ENCODE peak calls at places on chromosomes 13 and 19, in six cellular contexts. O, E, W, R, M and H are unnamed samples.

GRCh38 chr13:45333973-45334922 is 6.7 kb downstream of the TPT1 start:
- DNase-seq in O (no peak), E (no peak), W (no peak), R (peak; percentile 30), M (peak; percentile 21), H (no peak)

GRCh38 chr13:106276876-106277275 is 258.6 kb downstream of the EFNB2 start:
- DNase-seq in O (no peak), E (no peak), W (no peak), R (no peak), M (no peak), H (no peak)

GRCh38 chr13:62250501-62251175 is 835.0 kb upstream of the PCDH20 start:
- DNase-seq in O (peak; percentile 66), E (no peak), W (no peak), R (no peak), M (no peak), H (no peak)

GRCh38 chr19:2648528-2648937 is 54.0 kb downstream of the GNG7 start:
- DNase-seq in O (peak; percentile 82), E (peak; percentile 44), W (peak; percentile 46), R (peak; percentile 57), M (peak; percentile 61), H (no peak)

GRCh38 chr19:19034204-19034624 is 811 bp downstream of the ARMC6 start:
- DNase-seq in O (peak; percentile 58), E (no peak), W (no peak), R (peak; percentile 64), M (peak; percentile 42), H (peak; percentile 12)

GRCh38 chr13:21759503-21759902 is 88.6 kb downstream of the FGF9 start:
- DNase-seq in O (no peak), E (no peak), W (no peak), R (no peak), M (no peak), H (no peak)

GRCh38 chr13:65597839-65598818 is 1632.0 kb downstream of the PCDH9 start:
- DNase-seq in O (peak; percentile 77), E (peak; percentile 13), W (peak; percentile 72), R (no peak), M (no peak), H (peak; percentile 52)

GRCh38 chr13:46633416-46633815 is 80.4 kb downstream of the LRCH1 start:
- DNase-seq in O (peak; percentile 71), E (peak; percentile 69), W (peak; percentile 57), R (no peak), M (no peak), H (peak; percentile 43)

GRCh38 chr13:59398127-59398526 is 765.6 kb downstream of the DIAPH3 start:
- DNase-seq in O (no peak), E (no peak), W (no peak), R (no peak), M (no peak), H (no peak)

GRCh38 chr19:52896431-52897148 is 845 bp downstream of the ZNF320 start:
- DNase-seq in O (peak; percentile 10), E (no peak), W (no peak), R (no peak), M (no peak), H (no peak)

GRCh38 chr19:15469513-15470297 is 5.4 kb upstream of the RASAL3 start:
- DNase-seq in O (no peak), E (no peak), W (no peak), R (no peak), M (no peak), H (no peak)

GRCh38 chr13:41492432-41493267 is 35.3 kb downstream of the RGCC start:
- DNase-seq in O (no peak), E (no peak), W (no peak), R (no peak), M (no peak), H (no peak)

GRCh38 chr19:19750131-19750841 is 17.4 kb upstream of the ZNF14 start:
- DNase-seq in O (no peak), E (no peak), W (no peak), R (no peak), M (no peak), H (no peak)

GRCh38 chr19:14381689-14382474 is 638 bp downstream of the ADGRE5 start:
- DNase-seq in O (peak; percentile 44), E (no peak), W (peak; percentile 42), R (peak; percentile 78), M (peak; percentile 69), H (peak; percentile 23)

GRCh38 chr13:59776924-59777690 is 386.6 kb downstream of the DIAPH3 start:
- DNase-seq in O (peak; percentile 88), E (peak; percentile 30), W (peak; percentile 77), R (no peak), M (no peak), H (peak; percentile 49)

GRCh38 chr13:110423689-110424302 is 116.7 kb downstream of the COL4A2 start:
- DNase-seq in O (no peak), E (no peak), W (no peak), R (no peak), M (no peak), H (no peak)

GRCh38 chr13:110422913-110423688 is 116.0 kb downstream of the COL4A2 start:
- DNase-seq in O (no peak), E (no peak), W (peak; percentile 40), R (no peak), M (no peak), H (no peak)

GRCh38 chr13:110426745-110427144 is 119.7 kb downstream of the COL4A2 start:
- DNase-seq in O (no peak), E (no peak), W (no peak), R (no peak), M (no peak), H (no peak)

GRCh38 chr13:110424596-110425443 is 117.7 kb downstream of the COL4A2 start:
- DNase-seq in O (no peak), E (peak; percentile 26), W (no peak), R (no peak), M (no peak), H (no peak)

DNA sequence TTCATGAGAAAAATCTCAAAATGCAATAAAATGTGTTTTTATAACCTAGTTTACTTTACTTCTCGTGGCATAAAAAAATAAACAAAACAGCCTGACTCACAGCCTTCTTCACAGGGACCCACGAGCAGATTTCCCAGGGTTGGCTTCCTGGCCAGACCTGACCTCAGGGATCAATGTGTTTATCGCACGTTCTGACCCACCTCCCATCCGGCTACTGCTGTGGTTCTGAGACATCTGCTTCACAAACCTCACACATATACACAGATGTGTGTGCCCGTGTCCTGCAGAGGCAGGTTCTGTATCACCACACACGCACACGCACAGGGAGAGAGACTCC is 118.3 kb downstream of the COL4A2 start:
- DNase-seq in O (peak; percentile 90), E (peak; percentile 81), W (peak; percentile 100), R (no peak), M (no peak), H (peak; percentile 91)
- H3K27me3 ChIP-seq in O (no peaks in the 10 kb centered on the region), E (no peaks in the 10 kb centered on the region), W (no peaks in the 10 kb centered on the region), R (peaks cover 15% of the 10 kb centered on the region), M (peaks cover 18% of the 10 kb centered on the region), H (no peaks in the 10 kb centered on the region)

DNA sequence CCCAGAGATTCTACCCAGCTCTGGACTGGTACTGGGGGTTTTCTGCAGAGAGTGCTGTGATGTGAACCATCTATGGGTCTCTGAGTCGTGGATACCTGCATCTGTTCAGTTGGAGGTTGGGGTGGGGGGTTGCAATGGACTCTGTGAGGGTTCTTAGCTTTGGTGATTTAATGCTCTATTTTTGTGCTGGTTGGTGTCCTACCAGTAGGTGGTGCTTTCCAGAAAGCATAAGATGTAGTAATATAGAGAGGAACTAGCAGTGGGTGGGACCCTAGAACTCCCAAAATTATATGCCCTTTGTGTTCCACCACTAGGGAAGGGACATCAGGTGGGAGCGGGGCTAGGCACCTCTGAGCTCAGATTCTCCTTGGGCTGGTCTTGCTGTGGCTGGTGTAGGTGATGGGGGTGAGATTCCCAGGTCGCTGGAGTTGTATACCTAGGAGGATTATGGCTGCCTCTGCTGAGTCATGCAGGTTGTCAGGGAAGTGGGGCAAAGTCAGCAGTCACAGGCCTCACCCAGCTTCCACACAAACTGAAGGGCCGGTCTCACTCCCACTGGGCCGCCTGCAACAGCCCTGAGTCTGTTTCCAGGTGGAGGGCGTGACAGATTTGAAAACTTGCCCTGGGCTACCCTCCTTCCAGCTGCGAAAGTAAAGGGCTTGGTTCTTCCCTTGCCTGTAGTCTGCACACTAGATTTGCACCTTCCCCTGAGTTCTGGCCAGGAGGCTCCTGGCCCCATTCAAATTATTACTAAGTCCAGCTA is 573.0 kb upstream of the SLITRK1 start:
- DNase-seq in O (no peak), E (no peak), W (no peak), R (no peak), M (no peak), H (no peak)
- H3K4me3 ChIP-seq in O (no peak overlapping the region), E (no peak overlapping the region), W (no peak overlapping the region), R (no peak overlapping the region), M (no peak overlapping the region), H (no peak overlapping the region)

DNA sequence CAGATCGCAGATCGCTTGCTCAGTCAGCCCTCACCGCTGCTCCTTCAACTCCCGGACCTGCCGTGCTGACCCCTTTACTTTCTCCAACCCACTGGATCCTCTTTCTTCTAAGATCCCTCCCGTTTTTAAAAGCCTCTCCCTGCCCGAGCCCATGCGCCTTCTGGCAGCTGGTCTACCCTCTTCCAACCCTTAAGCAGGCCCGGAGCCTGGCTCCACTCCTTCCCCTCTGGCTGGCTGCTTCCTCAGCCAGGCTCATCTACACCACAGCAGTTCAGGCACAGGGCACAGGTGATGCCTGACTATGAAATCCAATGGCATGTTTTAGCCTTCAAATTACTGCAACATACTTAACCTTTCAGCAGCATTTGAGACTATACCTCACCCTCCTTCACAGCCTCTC is 63.8 kb upstream of the PABPC3 start:
- DNase-seq in O (no peak), E (no peak), W (no peak), R (no peak), M (no peak), H (no peak)
- H3K27me3 ChIP-seq in O (no peaks in the 10 kb centered on the region), E (no peaks in the 10 kb centered on the region), W (no peaks in the 10 kb centered on the region), R (peaks cover 2% of the 10 kb centered on the region), M (no peaks in the 10 kb centered on the region), H (no peaks in the 10 kb centered on the region)

DNA sequence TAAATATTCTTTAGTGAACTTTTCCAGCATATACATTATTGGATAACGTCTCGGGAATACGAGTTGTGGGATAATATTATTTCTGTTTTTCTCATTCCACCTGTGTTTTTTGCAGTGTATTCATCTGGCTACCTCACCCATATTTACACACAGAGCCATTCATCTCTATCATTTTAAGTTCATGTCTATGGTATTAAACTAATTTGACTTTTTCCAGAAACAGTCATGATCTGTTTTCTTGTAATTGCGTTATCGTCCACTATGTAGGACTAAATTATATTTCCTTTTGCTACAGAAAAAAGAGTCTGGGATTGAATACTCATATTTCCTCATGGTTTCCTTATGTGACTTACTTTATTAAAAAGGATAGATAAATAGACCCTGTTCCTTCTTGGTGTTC is 2.7 kb downstream of the ATP11A start:
- DNase-seq in O (no peak), E (no peak), W (no peak), R (no peak), M (no peak), H (no peak)
- H3K4me3 ChIP-seq in O (no peak overlapping the region), E (no peak overlapping the region), W (no peak overlapping the region), R (no peak overlapping the region), M (no peak overlapping the region), H (no peak overlapping the region)